ENCODE peak calls at places on chromosomes 12 and 14, in ten cellular contexts. One of them, this sample, is unnamed.

GRCh38 chr12:120999191-121000120 is 16.8 kb downstream of the C12orf43 start:
- DNase-seq in fibroblast of pulmonary artery: peak
- DNase-seq in CD8-positive, alpha-beta T cell: no peak
- DNase-seq in neural progenitor cell: peak
- DNase-seq in endothelial cell: no peak
- DNase-seq in heart right ventricle: no peak
- DNase-seq in type B pancreatic cell: no peak
- DNase-seq in lung: no peak
- DNase-seq in astrocyte of the spinal cord: no peak
- DNase-seq in neural crest cell: no peak
- DNase-seq in this sample: no peak

GRCh38 chr14:58151264-58151700 is 731 bp downstream of the ARMH4 start:
- DNase-seq in fibroblast of pulmonary artery: peak
- DNase-seq in CD8-positive, alpha-beta T cell: no peak
- DNase-seq in neural progenitor cell: no peak
- DNase-seq in endothelial cell: peak
- DNase-seq in heart right ventricle: no peak
- DNase-seq in type B pancreatic cell: no peak
- DNase-seq in lung: no peak
- DNase-seq in astrocyte of the spinal cord: peak
- DNase-seq in neural crest cell: peak
- DNase-seq in this sample: no peak

GRCh38 chr12:53811606-53812005 is 59.8 kb upstream of the CISTR start:
- DNase-seq in fibroblast of pulmonary artery: peak
- DNase-seq in CD8-positive, alpha-beta T cell: no peak
- DNase-seq in neural progenitor cell: no peak
- DNase-seq in endothelial cell: no peak
- DNase-seq in heart right ventricle: no peak
- DNase-seq in type B pancreatic cell: no peak
- DNase-seq in lung: no peak
- DNase-seq in astrocyte of the spinal cord: no peak
- DNase-seq in neural crest cell: no peak
- DNase-seq in this sample: no peak

GRCh38 chr14:51750542-51750941 is 98.8 kb downstream of the FRMD6 start:
- DNase-seq in fibroblast of pulmonary artery: no peak
- DNase-seq in CD8-positive, alpha-beta T cell: no peak
- DNase-seq in neural progenitor cell: peak
- DNase-seq in endothelial cell: peak
- DNase-seq in heart right ventricle: no peak
- DNase-seq in type B pancreatic cell: no peak
- DNase-seq in lung: no peak
- DNase-seq in astrocyte of the spinal cord: no peak
- DNase-seq in neural crest cell: no peak
- DNase-seq in this sample: no peak

GRCh38 chr14:103695331-103696026 is 19.8 kb downstream of the XRCC3 start:
- DNase-seq in fibroblast of pulmonary artery: no peak
- DNase-seq in CD8-positive, alpha-beta T cell: no peak
- DNase-seq in neural progenitor cell: no peak
- DNase-seq in endothelial cell: no peak
- DNase-seq in heart right ventricle: no peak
- DNase-seq in type B pancreatic cell: no peak
- DNase-seq in lung: no peak
- DNase-seq in astrocyte of the spinal cord: no peak
- DNase-seq in neural crest cell: no peak
- DNase-seq in this sample: no peak

GRCh38 chr14:24365600-24366374 is 2.2 kb upstream of the NFATC4 start:
- DNase-seq in fibroblast of pulmonary artery: peak
- DNase-seq in CD8-positive, alpha-beta T cell: peak
- DNase-seq in neural progenitor cell: peak
- DNase-seq in endothelial cell: peak
- DNase-seq in heart right ventricle: peak
- DNase-seq in type B pancreatic cell: peak
- DNase-seq in lung: peak
- DNase-seq in astrocyte of the spinal cord: peak
- DNase-seq in neural crest cell: peak
- DNase-seq in this sample: peak

GRCh38 chr12:62912644-62913043 is 22.3 kb downstream of the PPM1H start:
- DNase-seq in fibroblast of pulmonary artery: no peak
- DNase-seq in CD8-positive, alpha-beta T cell: no peak
- DNase-seq in neural progenitor cell: no peak
- DNase-seq in endothelial cell: no peak
- DNase-seq in heart right ventricle: no peak
- DNase-seq in type B pancreatic cell: no peak
- DNase-seq in lung: no peak
- DNase-seq in astrocyte of the spinal cord: no peak
- DNase-seq in neural crest cell: no peak
- DNase-seq in this sample: no peak

GRCh38 chr12:78671295-78671694 is 193.3 kb upstream of the SYT1 start:
- DNase-seq in fibroblast of pulmonary artery: peak
- DNase-seq in CD8-positive, alpha-beta T cell: no peak
- DNase-seq in neural progenitor cell: no peak
- DNase-seq in endothelial cell: no peak
- DNase-seq in heart right ventricle: no peak
- DNase-seq in type B pancreatic cell: no peak
- DNase-seq in lung: no peak
- DNase-seq in astrocyte of the spinal cord: peak
- DNase-seq in neural crest cell: no peak
- DNase-seq in this sample: peak

GRCh38 chr12:99984271-99985128 is at the start of gene ANKS1B:
- DNase-seq in fibroblast of pulmonary artery: peak
- DNase-seq in CD8-positive, alpha-beta T cell: no peak
- DNase-seq in neural progenitor cell: peak
- DNase-seq in endothelial cell: peak
- DNase-seq in heart right ventricle: peak
- DNase-seq in type B pancreatic cell: peak
- DNase-seq in lung: peak
- DNase-seq in astrocyte of the spinal cord: peak
- DNase-seq in neural crest cell: peak
- DNase-seq in this sample: no peak

GRCh38 chr14:75579882-75580281 is 1.5 kb downstream of the FLVCR2 start:
- DNase-seq in fibroblast of pulmonary artery: peak
- DNase-seq in CD8-positive, alpha-beta T cell: no peak
- DNase-seq in neural progenitor cell: no peak
- DNase-seq in endothelial cell: no peak
- DNase-seq in heart right ventricle: peak
- DNase-seq in type B pancreatic cell: no peak
- DNase-seq in lung: no peak
- DNase-seq in astrocyte of the spinal cord: no peak
- DNase-seq in neural crest cell: no peak
- DNase-seq in this sample: no peak

GRCh38 chr12:67436230-67436629 is 167.1 kb downstream of the CAND1 start:
- DNase-seq in fibroblast of pulmonary artery: no peak
- DNase-seq in CD8-positive, alpha-beta T cell: no peak
- DNase-seq in neural progenitor cell: no peak
- DNase-seq in endothelial cell: no peak
- DNase-seq in heart right ventricle: no peak
- DNase-seq in type B pancreatic cell: no peak
- DNase-seq in lung: no peak
- DNase-seq in astrocyte of the spinal cord: no peak
- DNase-seq in neural crest cell: no peak
- DNase-seq in this sample: no peak

GRCh38 chr14:50366115-50366514 is 30.6 kb downstream of the CDKL1 start:
- DNase-seq in fibroblast of pulmonary artery: no peak
- DNase-seq in CD8-positive, alpha-beta T cell: no peak
- DNase-seq in neural progenitor cell: no peak
- DNase-seq in endothelial cell: no peak
- DNase-seq in heart right ventricle: no peak
- DNase-seq in type B pancreatic cell: no peak
- DNase-seq in lung: no peak
- DNase-seq in astrocyte of the spinal cord: no peak
- DNase-seq in neural crest cell: no peak
- DNase-seq in this sample: no peak

GRCh38 chr12:8628731-8629130 is 16.1 kb upstream of the AICDA start:
- DNase-seq in fibroblast of pulmonary artery: no peak
- DNase-seq in CD8-positive, alpha-beta T cell: no peak
- DNase-seq in neural progenitor cell: no peak
- DNase-seq in endothelial cell: no peak
- DNase-seq in heart right ventricle: no peak
- DNase-seq in type B pancreatic cell: no peak
- DNase-seq in lung: no peak
- DNase-seq in astrocyte of the spinal cord: no peak
- DNase-seq in neural crest cell: no peak
- DNase-seq in this sample: no peak

GRCh38 chr12:74780458-74781241 is 243.0 kb downstream of the ATXN7L3B start:
- DNase-seq in fibroblast of pulmonary artery: peak
- DNase-seq in CD8-positive, alpha-beta T cell: no peak
- DNase-seq in neural progenitor cell: no peak
- DNase-seq in endothelial cell: no peak
- DNase-seq in heart right ventricle: no peak
- DNase-seq in type B pancreatic cell: no peak
- DNase-seq in lung: no peak
- DNase-seq in astrocyte of the spinal cord: peak
- DNase-seq in neural crest cell: no peak
- DNase-seq in this sample: no peak

GRCh38 chr14:55399912-55400311 is 11.7 kb downstream of the ATG14 start:
- DNase-seq in fibroblast of pulmonary artery: no peak
- DNase-seq in CD8-positive, alpha-beta T cell: no peak
- DNase-seq in neural progenitor cell: no peak
- DNase-seq in endothelial cell: no peak
- DNase-seq in heart right ventricle: no peak
- DNase-seq in type B pancreatic cell: no peak
- DNase-seq in lung: no peak
- DNase-seq in astrocyte of the spinal cord: no peak
- DNase-seq in neural crest cell: no peak
- DNase-seq in this sample: no peak

GRCh38 chr12:104680070-104680469 is 223.3 kb downstream of the CHST11 start:
- DNase-seq in fibroblast of pulmonary artery: no peak
- DNase-seq in CD8-positive, alpha-beta T cell: no peak
- DNase-seq in neural progenitor cell: peak
- DNase-seq in endothelial cell: no peak
- DNase-seq in heart right ventricle: no peak
- DNase-seq in type B pancreatic cell: no peak
- DNase-seq in lung: no peak
- DNase-seq in astrocyte of the spinal cord: peak
- DNase-seq in neural crest cell: no peak
- DNase-seq in this sample: no peak
- TF ChIP-seq CTCF in fibroblast of pulmonary artery: peak
- TF ChIP-seq CTCF in CD8-positive, alpha-beta T cell: peak
- TF ChIP-seq CTCF in neural progenitor cell: peak
- TF ChIP-seq CTCF in endothelial cell: no peak
- TF ChIP-seq CTCF in heart right ventricle: no peak
- TF ChIP-seq CTCF in type B pancreatic cell: peak
- TF ChIP-seq CTCF in lung: no peak
- TF ChIP-seq CTCF in astrocyte of the spinal cord: peak
- TF ChIP-seq CTCF in neural crest cell: peak
- TF ChIP-seq CTCF in this sample: peak

GRCh38 chr14:69288001-69288771 is 28.2 kb downstream of the GALNT16 start:
- DNase-seq in fibroblast of pulmonary artery: peak
- DNase-seq in CD8-positive, alpha-beta T cell: no peak
- DNase-seq in neural progenitor cell: peak
- DNase-seq in endothelial cell: peak
- DNase-seq in heart right ventricle: peak
- DNase-seq in type B pancreatic cell: peak
- DNase-seq in lung: no peak
- DNase-seq in astrocyte of the spinal cord: peak
- DNase-seq in neural crest cell: peak
- DNase-seq in this sample: peak
- TF ChIP-seq CTCF in fibroblast of pulmonary artery: peak
- TF ChIP-seq CTCF in CD8-positive, alpha-beta T cell: no peak
- TF ChIP-seq CTCF in neural progenitor cell: peak
- TF ChIP-seq CTCF in endothelial cell: no peak
- TF ChIP-seq CTCF in heart right ventricle: peak
- TF ChIP-seq CTCF in type B pancreatic cell: peak
- TF ChIP-seq CTCF in lung: no peak
- TF ChIP-seq CTCF in astrocyte of the spinal cord: peak
- TF ChIP-seq CTCF in neural crest cell: peak
- TF ChIP-seq CTCF in this sample: peak

DNA sequence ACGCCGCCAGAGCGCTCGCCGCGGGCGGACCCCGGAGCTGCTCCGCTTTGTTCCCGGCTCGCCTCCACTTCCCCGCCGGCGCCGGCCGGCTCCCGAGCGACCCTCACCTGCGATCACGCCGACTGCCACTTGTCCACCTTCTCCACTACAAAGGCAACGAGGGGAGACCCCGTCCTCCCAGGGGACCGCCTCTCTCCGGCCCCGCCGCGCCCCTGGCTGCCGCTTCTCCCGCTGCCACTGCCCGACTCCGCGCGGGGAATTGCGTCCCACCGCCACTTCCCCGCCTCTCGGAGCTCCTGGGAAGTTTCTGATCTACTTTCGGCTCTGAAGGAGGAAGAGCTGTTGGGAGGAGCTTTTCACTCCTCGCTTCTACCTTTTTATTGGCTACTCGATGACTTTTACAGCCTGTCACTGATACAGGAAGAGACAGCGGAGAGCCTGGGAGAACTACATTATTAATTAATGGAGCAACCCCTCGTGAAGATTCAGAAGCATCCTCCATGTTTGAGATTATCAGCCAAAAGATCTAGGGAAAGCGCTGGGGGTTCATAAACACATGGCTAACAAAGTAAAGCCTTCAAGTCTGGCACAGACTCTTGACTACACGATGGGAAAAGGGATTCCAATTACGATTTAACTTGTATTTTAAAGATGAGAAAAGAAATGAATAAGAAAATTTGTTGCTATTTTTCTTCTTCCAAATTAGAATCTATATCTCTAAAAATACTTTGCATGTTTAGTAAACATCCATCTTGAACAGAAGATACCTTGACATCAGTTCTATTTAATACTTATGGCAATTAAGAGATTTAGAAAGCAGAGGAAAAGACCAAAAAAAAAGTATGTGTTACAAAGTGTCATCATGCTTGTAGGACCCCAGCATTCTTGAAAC is at the start of gene BAZ1A:
- DNase-seq in fibroblast of pulmonary artery: peak
- DNase-seq in CD8-positive, alpha-beta T cell: no peak
- DNase-seq in neural progenitor cell: peak
- DNase-seq in endothelial cell: no peak
- DNase-seq in heart right ventricle: peak
- DNase-seq in type B pancreatic cell: peak
- DNase-seq in lung: peak
- DNase-seq in astrocyte of the spinal cord: peak
- DNase-seq in neural crest cell: peak
- DNase-seq in this sample: peak
- TF ChIP-seq CTCF in fibroblast of pulmonary artery: peak
- TF ChIP-seq CTCF in CD8-positive, alpha-beta T cell: no peak
- TF ChIP-seq CTCF in neural progenitor cell: no peak
- TF ChIP-seq CTCF in endothelial cell: no peak
- TF ChIP-seq CTCF in heart right ventricle: peak
- TF ChIP-seq CTCF in type B pancreatic cell: peak
- TF ChIP-seq CTCF in lung: no peak
- TF ChIP-seq CTCF in astrocyte of the spinal cord: no peak
- TF ChIP-seq CTCF in neural crest cell: peak
- TF ChIP-seq CTCF in this sample: peak

DNA sequence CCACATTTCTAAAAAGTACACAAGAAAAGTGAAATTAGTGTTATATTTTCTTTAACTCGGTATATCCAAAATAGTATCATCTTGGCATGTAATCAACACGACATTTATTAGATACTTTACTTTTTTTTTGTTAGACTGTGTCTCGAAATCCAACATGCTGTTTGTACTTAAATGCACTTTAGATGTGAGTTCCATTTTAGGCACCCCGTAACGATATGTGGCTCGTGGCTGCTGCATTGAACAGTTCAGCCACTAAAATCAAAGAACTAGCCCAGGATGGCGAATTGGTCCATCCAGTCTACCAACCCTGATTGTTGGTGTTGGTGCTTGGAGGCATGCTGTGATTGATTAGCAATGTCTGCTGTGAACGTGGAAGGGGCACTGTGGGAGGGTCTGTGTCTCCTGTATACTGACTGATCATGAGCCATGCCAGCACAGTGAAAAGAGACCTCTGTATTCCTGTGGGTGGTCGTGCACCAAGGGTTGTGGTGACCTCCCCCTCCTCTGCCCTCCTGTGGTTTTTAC is 63.1 kb upstream of the DLK1 start:
- DNase-seq in fibroblast of pulmonary artery: no peak
- DNase-seq in CD8-positive, alpha-beta T cell: no peak
- DNase-seq in neural progenitor cell: no peak
- DNase-seq in endothelial cell: no peak
- DNase-seq in heart right ventricle: no peak
- DNase-seq in type B pancreatic cell: no peak
- DNase-seq in lung: no peak
- DNase-seq in astrocyte of the spinal cord: no peak
- DNase-seq in neural crest cell: no peak
- DNase-seq in this sample: no peak
- TF ChIP-seq CTCF in fibroblast of pulmonary artery: no peak
- TF ChIP-seq CTCF in CD8-positive, alpha-beta T cell: no peak
- TF ChIP-seq CTCF in neural progenitor cell: no peak
- TF ChIP-seq CTCF in endothelial cell: peak
- TF ChIP-seq CTCF in heart right ventricle: peak
- TF ChIP-seq CTCF in type B pancreatic cell: peak
- TF ChIP-seq CTCF in lung: no peak
- TF ChIP-seq CTCF in astrocyte of the spinal cord: no peak
- TF ChIP-seq CTCF in neural crest cell: no peak
- TF ChIP-seq CTCF in this sample: no peak